ENCODE peak calls at places on chromosomes 4 and X, in seven cellular contexts. One of them, this sample, is unnamed.

GRCh38 chr4:172997851-172998250 is 170.8 kb upstream of the GALNT7 start:
- DNase-seq in AG08395: no peak
- DNase-seq in neural crest cell: no peak
- DNase-seq in stimulated activated CD4-positive, alpha-beta T cell treated with anti-CD3 and anti-CD28 coated beads, Interleukin-2, amount 100 ng/mL, for 48 hours: no peak
- DNase-seq in NCI-H2171 treated with DMSO at 0.1 percent for 48 hours: no peak
- DNase-seq in NCI-H446 treated with DMSO at 0.1 percent for 48 hours: no peak
- DNase-seq in T follicular helper cell: no peak
- DNase-seq in this sample: no peak

GRCh38 chrX:1462596-1463251 is 10.0 kb upstream of the ASMTL start:
- DNase-seq in NCI-H446 treated with DMSO at 0.1 percent for 48 hours: no peak
- DNase-seq in neural crest cell: no peak
- DNase-seq in NCI-H2171 treated with DMSO at 0.1 percent for 48 hours: no peak
- DNase-seq in stimulated activated CD4-positive, alpha-beta T cell treated with anti-CD3 and anti-CD28 coated beads, Interleukin-2, amount 100 ng/mL, for 48 hours: peak
- DNase-seq in T follicular helper cell: peak
- DNase-seq in AG08395: no peak
- DNase-seq in this sample: no peak

GRCh38 chr4:15774020-15774420 is 4.1 kb upstream of the CD38 start:
- DNase-seq in stimulated activated CD4-positive, alpha-beta T cell treated with anti-CD3 and anti-CD28 coated beads, Interleukin-2, amount 100 ng/mL, for 48 hours: no peak
- DNase-seq in T follicular helper cell: no peak
- DNase-seq in NCI-H2171 treated with DMSO at 0.1 percent for 48 hours: no peak
- DNase-seq in AG08395: no peak
- DNase-seq in neural crest cell: no peak
- DNase-seq in NCI-H446 treated with DMSO at 0.1 percent for 48 hours: no peak
- DNase-seq in this sample: no peak

GRCh38 chrX:45889471-45889870 is 655.8 kb downstream of the ZNF674 start:
- DNase-seq in neural crest cell: no peak
- DNase-seq in T follicular helper cell: no peak
- DNase-seq in stimulated activated CD4-positive, alpha-beta T cell treated with anti-CD3 and anti-CD28 coated beads, Interleukin-2, amount 100 ng/mL, for 48 hours: no peak
- DNase-seq in NCI-H2171 treated with DMSO at 0.1 percent for 48 hours: no peak
- DNase-seq in NCI-H446 treated with DMSO at 0.1 percent for 48 hours: no peak
- DNase-seq in AG08395: peak
- DNase-seq in this sample: no peak

GRCh38 chr4:14771091-14771490 is 231.2 kb upstream of the CPEB2 start:
- DNase-seq in AG08395: no peak
- DNase-seq in NCI-H446 treated with DMSO at 0.1 percent for 48 hours: no peak
- DNase-seq in stimulated activated CD4-positive, alpha-beta T cell treated with anti-CD3 and anti-CD28 coated beads, Interleukin-2, amount 100 ng/mL, for 48 hours: no peak
- DNase-seq in NCI-H2171 treated with DMSO at 0.1 percent for 48 hours: no peak
- DNase-seq in T follicular helper cell: no peak
- DNase-seq in neural crest cell: no peak
- DNase-seq in this sample: no peak

GRCh38 chr4:75644095-75644494 is 13.8 kb upstream of the CDKL2 start:
- DNase-seq in stimulated activated CD4-positive, alpha-beta T cell treated with anti-CD3 and anti-CD28 coated beads, Interleukin-2, amount 100 ng/mL, for 48 hours: no peak
- DNase-seq in NCI-H446 treated with DMSO at 0.1 percent for 48 hours: no peak
- DNase-seq in NCI-H2171 treated with DMSO at 0.1 percent for 48 hours: no peak
- DNase-seq in T follicular helper cell: no peak
- DNase-seq in neural crest cell: no peak
- DNase-seq in AG08395: no peak
- DNase-seq in this sample: no peak

GRCh38 chrX:29948653-29949052 is 266.7 kb upstream of the MAGEB2 start:
- DNase-seq in NCI-H2171 treated with DMSO at 0.1 percent for 48 hours: no peak
- DNase-seq in stimulated activated CD4-positive, alpha-beta T cell treated with anti-CD3 and anti-CD28 coated beads, Interleukin-2, amount 100 ng/mL, for 48 hours: no peak
- DNase-seq in T follicular helper cell: no peak
- DNase-seq in neural crest cell: no peak
- DNase-seq in NCI-H446 treated with DMSO at 0.1 percent for 48 hours: no peak
- DNase-seq in AG08395: no peak
- DNase-seq in this sample: no peak

GRCh38 chr4:162075691-162076090 is 88.1 kb downstream of the FSTL5 start:
- DNase-seq in AG08395: no peak
- DNase-seq in stimulated activated CD4-positive, alpha-beta T cell treated with anti-CD3 and anti-CD28 coated beads, Interleukin-2, amount 100 ng/mL, for 48 hours: no peak
- DNase-seq in NCI-H2171 treated with DMSO at 0.1 percent for 48 hours: no peak
- DNase-seq in NCI-H446 treated with DMSO at 0.1 percent for 48 hours: no peak
- DNase-seq in T follicular helper cell: no peak
- DNase-seq in neural crest cell: no peak
- DNase-seq in this sample: no peak

GRCh38 chrX:22220941-22221340 is 51.8 kb upstream of the CBLL2 start:
- DNase-seq in T follicular helper cell: no peak
- DNase-seq in neural crest cell: no peak
- DNase-seq in stimulated activated CD4-positive, alpha-beta T cell treated with anti-CD3 and anti-CD28 coated beads, Interleukin-2, amount 100 ng/mL, for 48 hours: no peak
- DNase-seq in AG08395: peak
- DNase-seq in NCI-H446 treated with DMSO at 0.1 percent for 48 hours: peak
- DNase-seq in NCI-H2171 treated with DMSO at 0.1 percent for 48 hours: no peak
- DNase-seq in this sample: peak

GRCh38 chr4:81215219-81215892 is at the start of gene PRKG2:
- DNase-seq in T follicular helper cell: no peak
- DNase-seq in NCI-H2171 treated with DMSO at 0.1 percent for 48 hours: peak
- DNase-seq in AG08395: peak
- DNase-seq in stimulated activated CD4-positive, alpha-beta T cell treated with anti-CD3 and anti-CD28 coated beads, Interleukin-2, amount 100 ng/mL, for 48 hours: no peak
- DNase-seq in neural crest cell: no peak
- DNase-seq in NCI-H446 treated with DMSO at 0.1 percent for 48 hours: no peak
- DNase-seq in this sample: no peak

GRCh38 chrX:153818571-153819397 is 11.6 kb downstream of the PDZD4 start:
- DNase-seq in stimulated activated CD4-positive, alpha-beta T cell treated with anti-CD3 and anti-CD28 coated beads, Interleukin-2, amount 100 ng/mL, for 48 hours: peak
- DNase-seq in AG08395: peak
- DNase-seq in neural crest cell: peak
- DNase-seq in T follicular helper cell: peak
- DNase-seq in NCI-H2171 treated with DMSO at 0.1 percent for 48 hours: peak
- DNase-seq in NCI-H446 treated with DMSO at 0.1 percent for 48 hours: no peak
- DNase-seq in this sample: no peak

GRCh38 chr4:1746919-1747602 is 25.7 kb downstream of the TACC3 start:
- DNase-seq in neural crest cell: no peak
- DNase-seq in stimulated activated CD4-positive, alpha-beta T cell treated with anti-CD3 and anti-CD28 coated beads, Interleukin-2, amount 100 ng/mL, for 48 hours: no peak
- DNase-seq in AG08395: no peak
- DNase-seq in T follicular helper cell: no peak
- DNase-seq in NCI-H446 treated with DMSO at 0.1 percent for 48 hours: no peak
- DNase-seq in NCI-H2171 treated with DMSO at 0.1 percent for 48 hours: no peak
- DNase-seq in this sample: no peak

GRCh38 chrX:2782171-2782570 is 30.3 kb downstream of the XG start:
- DNase-seq in T follicular helper cell: no peak
- DNase-seq in NCI-H446 treated with DMSO at 0.1 percent for 48 hours: no peak
- DNase-seq in NCI-H2171 treated with DMSO at 0.1 percent for 48 hours: no peak
- DNase-seq in neural crest cell: no peak
- DNase-seq in stimulated activated CD4-positive, alpha-beta T cell treated with anti-CD3 and anti-CD28 coated beads, Interleukin-2, amount 100 ng/mL, for 48 hours: no peak
- DNase-seq in AG08395: no peak
- DNase-seq in this sample: no peak

GRCh38 chr4:129641179-129641578 is 545.2 kb downstream of the C4orf33 start:
- DNase-seq in stimulated activated CD4-positive, alpha-beta T cell treated with anti-CD3 and anti-CD28 coated beads, Interleukin-2, amount 100 ng/mL, for 48 hours: peak
- DNase-seq in neural crest cell: peak
- DNase-seq in NCI-H446 treated with DMSO at 0.1 percent for 48 hours: peak
- DNase-seq in AG08395: peak
- DNase-seq in NCI-H2171 treated with DMSO at 0.1 percent for 48 hours: peak
- DNase-seq in T follicular helper cell: peak
- DNase-seq in this sample: no peak

GRCh38 chrX:38754102-38754790 is 47.0 kb upstream of the MID1IP1 start:
- DNase-seq in NCI-H2171 treated with DMSO at 0.1 percent for 48 hours: peak
- DNase-seq in stimulated activated CD4-positive, alpha-beta T cell treated with anti-CD3 and anti-CD28 coated beads, Interleukin-2, amount 100 ng/mL, for 48 hours: peak
- DNase-seq in NCI-H446 treated with DMSO at 0.1 percent for 48 hours: no peak
- DNase-seq in AG08395: peak
- DNase-seq in neural crest cell: peak
- DNase-seq in T follicular helper cell: no peak
- DNase-seq in this sample: peak

GRCh38 chr4:138645289-138645688 is 370.3 kb upstream of the NOCT start:
- DNase-seq in NCI-H2171 treated with DMSO at 0.1 percent for 48 hours: peak
- DNase-seq in T follicular helper cell: no peak
- DNase-seq in NCI-H446 treated with DMSO at 0.1 percent for 48 hours: peak
- DNase-seq in neural crest cell: no peak
- DNase-seq in stimulated activated CD4-positive, alpha-beta T cell treated with anti-CD3 and anti-CD28 coated beads, Interleukin-2, amount 100 ng/mL, for 48 hours: no peak
- DNase-seq in AG08395: peak
- DNase-seq in this sample: no peak

GRCh38 chr4:7742807-7743158 is 196.9 kb downstream of the AFAP1 start:
- DNase-seq in T follicular helper cell: no peak
- DNase-seq in stimulated activated CD4-positive, alpha-beta T cell treated with anti-CD3 and anti-CD28 coated beads, Interleukin-2, amount 100 ng/mL, for 48 hours: no peak
- DNase-seq in NCI-H446 treated with DMSO at 0.1 percent for 48 hours: no peak
- DNase-seq in AG08395: no peak
- DNase-seq in NCI-H2171 treated with DMSO at 0.1 percent for 48 hours: no peak
- DNase-seq in neural crest cell: no peak
- DNase-seq in this sample: no peak